ENCODE peak calls at places on chromosomes 7 and 10, in six cellular contexts. J is epithelial cell of esophagus, U is gastrocnemius medialis, B is tibial artery, I is endothelial cell, D is astrocyte of the cerebellum. Y is an unnamed sample.

GRCh38 chr10:79230563-79231249 is 116.6 kb upstream of the PPIF start:
- DNase-seq in U (no peak), B (no peak), J (no peak), D (no peak), I (no peak), Y (no peak)

GRCh38 chr7:148563583-148564274 is 26.8 kb upstream of the C7orf33 start:
- DNase-seq in I (no peak), D (no peak), J (no peak), B (no peak), U (no peak), Y (no peak)

GRCh38 chr10:26423722-26424121 is 14.4 kb upstream of the APBB1IP start:
- DNase-seq in B (no peak), J (no peak), D (no peak), U (no peak), I (no peak), Y (no peak)

GRCh38 chr10:26721561-26721960 is 24.1 kb downstream of the PDSS1 start:
- DNase-seq in J (no peak), U (no peak), I (no peak), D (no peak), B (no peak), Y (peak)

GRCh38 chr7:2256306-2257045 is 14.4 kb downstream of the NUDT1 start:
- DNase-seq in U (no peak), J (no peak), B (no peak), D (no peak), I (no peak), Y (no peak)

GRCh38 chr7:130890176-130891020 is 156.4 kb upstream of the KLF14 start:
- DNase-seq in U (peak), J (no peak), I (no peak), B (no peak), D (no peak), Y (no peak)

GRCh38 chr7:2043316-2044039 is 189.3 kb downstream of the MAD1L1 start:
- DNase-seq in D (no peak), U (no peak), I (no peak), J (no peak), B (peak), Y (no peak)

GRCh38 chr10:26714816-26715487 is 17.5 kb downstream of the PDSS1 start:
- DNase-seq in D (no peak), J (no peak), I (no peak), U (no peak), B (no peak), Y (no peak)

GRCh38 chr10:50385610-50386009 is 134.3 kb upstream of the ASAH2 start:
- DNase-seq in J (peak), U (peak), D (no peak), I (no peak), B (peak), Y (no peak)

GRCh38 chr7:141754939-141755338 is 9.0 kb upstream of the TAS2R3 start:
- DNase-seq in I (peak), J (peak), D (no peak), U (no peak), B (no peak), Y (no peak)
- TF ChIP-seq CTCF in I (peak), J (peak), D (peak), U (peak), B (peak), Y (no peak)

DNA sequence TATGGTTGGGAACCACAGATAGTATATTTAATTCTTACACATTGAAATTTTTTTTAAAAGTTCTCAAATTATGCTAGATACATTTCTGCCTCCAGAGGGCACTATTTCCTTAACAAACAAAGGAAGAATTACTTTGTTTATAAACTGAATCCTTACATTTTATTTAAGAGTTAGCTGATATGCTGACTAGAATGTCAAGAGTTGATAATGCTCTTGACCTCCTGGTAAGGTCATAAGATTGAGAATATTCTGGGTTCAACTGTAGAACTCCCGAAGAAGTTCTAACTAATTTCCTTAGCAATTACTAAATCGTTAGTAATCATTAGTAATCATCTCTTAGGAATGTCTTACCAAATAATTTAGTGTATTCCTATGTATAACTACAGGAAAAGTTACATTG is 95.3 kb upstream of the CYP26C1 start:
- DNase-seq in I (no peak), B (no peak), D (peak), J (peak), U (no peak), Y (no peak)
- TF ChIP-seq CTCF in I (peak), B (peak), D (no peak), J (peak), U (peak), Y (peak)

DNA sequence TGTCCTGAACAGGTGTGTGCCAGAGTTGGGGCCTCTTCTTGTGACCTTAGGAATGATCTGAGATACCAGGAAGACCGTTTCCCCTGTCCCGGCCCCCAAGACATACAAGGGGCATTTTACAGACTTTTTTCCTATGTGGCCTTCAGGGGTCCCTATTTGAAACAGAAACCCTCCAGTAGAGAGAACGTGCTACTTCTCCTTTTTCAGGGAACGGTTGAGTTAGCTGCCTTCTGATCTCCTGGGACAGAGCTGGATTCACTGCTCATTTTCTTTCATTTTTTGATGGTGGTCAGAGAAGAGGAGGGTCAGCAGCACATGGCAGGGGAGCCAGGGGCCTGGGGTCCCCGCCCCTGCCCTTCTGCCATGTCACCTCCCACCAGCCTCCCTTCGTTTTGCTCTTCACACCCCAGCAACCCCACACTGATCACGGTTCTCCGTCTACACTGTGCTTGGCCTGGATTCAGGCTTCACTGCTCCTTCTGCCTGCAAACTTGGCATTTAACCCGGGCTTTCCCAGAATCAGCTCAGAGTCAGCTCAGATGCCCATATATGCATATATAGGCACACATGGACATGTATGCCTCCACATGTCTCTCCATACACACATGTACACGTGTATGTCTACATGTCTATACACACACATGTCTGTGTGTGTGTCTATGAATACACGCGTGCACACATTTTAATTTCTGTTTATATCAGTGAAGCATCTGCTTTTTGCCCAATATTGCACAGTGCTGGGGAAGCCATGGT is 138.0 kb upstream of the BTBD16 start:
- DNase-seq in D (no peak), U (no peak), J (no peak), I (no peak), B (no peak), Y (no peak)
- TF ChIP-seq CTCF in D (peak), U (no peak), J (no peak), I (no peak), B (no peak), Y (no peak)

GRCh38 chr10:28304032-28304571 is 1.2 kb upstream of the MPP7 start:
- DNase-seq in J (no peak), U (no peak), I (no peak), D (no peak), B (no peak), Y (no peak)

GRCh38 chr10:28296023-28296422 is 6.8 kb downstream of the MPP7 start:
- DNase-seq in U (no peak), I (no peak), J (no peak), D (no peak), B (no peak), Y (no peak)

GRCh38 chr10:28302012-28302667 is 724 bp downstream of the MPP7 start:
- DNase-seq in U (no peak), J (peak), I (no peak), B (peak), D (no peak), Y (no peak)

GRCh38 chr10:28302668-28303488 is at the start of gene MPP7:
- DNase-seq in I (peak), J (peak), D (peak), B (peak), U (peak), Y (peak)

DNA sequence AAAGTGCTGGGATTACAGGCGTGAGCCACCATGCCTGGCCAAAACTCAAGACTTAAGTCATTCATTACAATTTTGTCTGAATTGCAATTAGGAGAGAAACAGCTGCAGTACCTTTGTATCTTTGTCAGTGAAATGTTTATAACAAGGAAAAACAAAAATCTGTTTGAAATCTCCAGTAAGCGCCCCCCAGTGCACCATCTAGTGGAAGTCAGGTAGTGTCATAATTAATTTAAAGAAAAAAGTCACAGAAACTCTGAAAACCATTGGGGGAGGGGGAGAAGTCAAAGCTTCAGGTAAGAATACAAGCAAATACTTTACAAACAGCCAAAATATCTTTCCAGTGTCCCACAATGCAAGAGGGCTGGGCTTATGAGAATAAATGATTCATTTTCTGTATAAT is 2.8 kb downstream of the MPP7 start:
- DNase-seq in B (no peak), U (no peak), J (peak), I (no peak), D (no peak), Y (no peak)
- TF ChIP-seq CTCF in B (peak), U (no peak), J (no peak), I (no peak), D (no peak), Y (no peak)

GRCh38 chr10:21740989-21741388 is 207.0 kb downstream of the MLLT10 start:
- DNase-seq in J (no peak), I (no peak), B (no peak), D (no peak), U (no peak), Y (no peak)

GRCh38 chr10:21747809-21748208 is 213.8 kb downstream of the MLLT10 start:
- DNase-seq in J (no peak), D (no peak), I (no peak), B (no peak), U (no peak), Y (no peak)

GRCh38 chr10:21744223-21744622 is 210.2 kb downstream of the MLLT10 start:
- DNase-seq in B (no peak), U (no peak), I (no peak), J (no peak), D (no peak), Y (no peak)

GRCh38 chr10:21746118-21746517 is 212.1 kb downstream of the MLLT10 start:
- DNase-seq in D (no peak), B (no peak), J (no peak), U (no peak), I (no peak), Y (no peak)

DNA sequence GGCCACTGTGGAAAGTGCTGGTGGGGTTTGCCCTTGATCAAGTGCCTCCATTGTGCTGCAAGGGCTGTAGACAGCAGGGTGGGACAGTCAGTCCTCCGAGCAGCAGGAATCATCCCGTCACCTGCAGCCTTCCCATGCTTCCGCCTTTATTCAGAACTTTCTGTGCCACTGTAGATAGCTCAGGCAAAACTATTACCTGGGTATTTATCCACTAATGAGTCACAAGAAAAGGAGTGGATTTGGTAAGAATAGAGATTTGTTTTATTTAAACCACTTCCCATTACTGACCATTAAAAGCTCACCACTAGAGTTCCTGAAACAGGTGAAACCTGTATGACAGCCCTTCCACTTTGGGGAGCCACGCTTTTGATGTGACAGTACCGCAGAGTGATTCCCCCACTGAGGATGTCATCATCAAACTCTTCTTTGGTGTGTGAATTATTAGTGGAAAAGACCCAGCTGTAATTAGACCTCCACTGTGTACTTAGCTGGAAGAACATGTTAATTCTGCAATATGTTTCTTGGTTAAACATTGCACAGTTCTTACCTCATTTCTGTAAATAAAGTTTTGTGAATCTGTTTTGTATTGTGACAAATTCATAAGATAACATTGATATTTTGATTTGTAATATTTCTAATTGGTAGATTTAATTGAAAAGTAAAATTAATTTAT is 208.8 kb downstream of the MLLT10 start:
- DNase-seq in I (no peak), D (no peak), U (no peak), J (no peak), B (no peak), Y (no peak)
- TF ChIP-seq CTCF in I (no peak), D (no peak), U (no peak), J (no peak), B (no peak), Y (no peak)

DNA sequence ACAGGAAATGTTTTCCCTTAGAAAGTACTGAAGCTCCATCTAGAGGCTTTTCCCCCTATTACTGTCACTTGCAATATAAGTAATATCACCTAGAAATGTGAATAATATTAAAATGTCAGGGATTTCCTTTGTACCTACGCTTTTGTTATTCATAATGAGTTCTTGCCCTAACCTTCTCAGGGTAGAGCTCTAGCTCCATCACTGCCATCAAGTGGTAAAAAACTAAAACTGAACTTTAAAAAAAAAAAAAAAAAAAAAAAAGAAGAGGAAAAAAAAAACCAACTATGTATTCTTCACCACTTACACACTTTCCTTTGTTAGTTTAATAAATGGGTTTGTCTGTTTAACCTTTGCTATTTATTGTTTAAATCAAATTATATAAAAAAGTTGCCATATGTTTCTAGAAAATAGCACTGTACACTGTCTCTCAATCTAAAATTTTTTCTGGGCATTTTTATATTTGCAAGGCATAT is 49.9 kb downstream of the DNAJC1 start:
- DNase-seq in I (no peak), B (no peak), J (peak), U (no peak), D (peak), Y (no peak)
- TF ChIP-seq CTCF in I (peak), B (peak), J (peak), U (no peak), D (peak), Y (peak)

GRCh38 chr10:127755758-127756157 is 18.8 kb downstream of the FOXI2 start:
- DNase-seq in J (no peak), B (no peak), D (no peak), I (no peak), U (no peak), Y (no peak)

GRCh38 chr10:127759276-127759675 is 22.3 kb downstream of the FOXI2 start:
- DNase-seq in D (no peak), I (no peak), B (no peak), J (no peak), U (no peak), Y (no peak)

GRCh38 chr10:127756264-127756663 is 19.3 kb downstream of the FOXI2 start:
- DNase-seq in U (no peak), J (no peak), D (no peak), I (no peak), B (no peak), Y (no peak)

GRCh38 chr10:127762925-127763324 is 25.9 kb downstream of the FOXI2 start:
- DNase-seq in B (no peak), D (no peak), J (no peak), U (no peak), I (no peak), Y (no peak)

GRCh38 chr10:127757033-127757432 is 20.0 kb downstream of the FOXI2 start:
- DNase-seq in U (no peak), D (no peak), I (no peak), B (no peak), J (no peak), Y (no peak)
- TF ChIP-seq CTCF in U (no peak), D (no peak), I (no peak), B (no peak), J (no peak), Y (no peak)

DNA sequence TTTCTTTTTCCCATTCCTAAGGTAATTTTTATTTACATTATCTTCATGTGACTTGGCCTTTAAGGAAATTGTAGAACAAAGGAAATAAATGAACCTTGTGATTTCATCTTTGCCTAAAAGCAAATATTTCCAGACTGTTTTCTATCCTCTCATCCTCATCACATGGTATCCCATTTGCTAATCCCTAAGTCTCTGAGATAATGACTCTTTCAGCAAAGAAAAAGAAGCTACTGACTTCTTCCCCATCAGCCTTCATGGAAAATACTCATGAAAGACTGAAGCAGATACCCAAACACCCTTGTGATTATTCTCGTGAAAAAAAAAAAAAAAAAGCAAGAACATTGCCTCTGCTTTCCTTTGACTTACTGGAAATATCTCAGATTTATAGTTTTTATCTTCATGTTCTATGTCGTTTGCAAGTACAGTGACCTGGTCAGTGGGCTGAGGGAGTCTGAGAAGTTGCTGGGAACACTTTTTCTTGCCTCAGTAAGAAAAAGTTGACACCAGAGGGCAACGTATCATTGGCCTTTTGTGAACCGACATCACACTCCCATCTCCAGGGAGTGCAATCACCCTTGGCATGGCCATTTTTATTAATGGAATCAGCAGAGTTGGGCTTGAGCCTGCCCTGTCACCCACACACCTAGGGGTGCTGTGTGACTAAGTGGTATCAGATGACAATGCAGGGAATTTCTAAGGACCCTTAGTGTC is 246.0 kb upstream of the KMT2E start:
- DNase-seq in J (no peak), D (no peak), I (no peak), B (no peak), U (no peak), Y (no peak)
- TF ChIP-seq CTCF in J (no peak), D (no peak), I (no peak), B (no peak), U (no peak), Y (no peak)

GRCh38 chr7:140746751-140747150 is 50.2 kb downstream of the NDUFB2 start:
- DNase-seq in I (no peak), J (no peak), B (no peak), D (no peak), U (no peak), Y (no peak)

GRCh38 chr7:140744005-140744404 is 47.5 kb downstream of the NDUFB2 start:
- DNase-seq in D (no peak), I (no peak), B (no peak), J (no peak), U (no peak), Y (no peak)

GRCh38 chr7:140745654-140746053 is 49.1 kb downstream of the NDUFB2 start:
- DNase-seq in B (no peak), J (no peak), I (no peak), D (no peak), U (no peak), Y (no peak)
- TF ChIP-seq CTCF in B (no peak), J (no peak), I (no peak), D (no peak), U (no peak), Y (no peak)

Y was measured in natural killer cell.